ENCODE peak calls at places on chromosomes 3 and 15, in ten cellular contexts. W is COR-L47; L is activated naive CD4-positive, alpha-beta T cell; Z is GM04504; O is endothelial cell; C is KBM-7; J is HFFc6; B is CD8-positive, alpha-beta memory T cell; F is HT1080; Q is WTC11. S is an unnamed sample.

GRCh38 chr15:36407647-36408046 is 171.8 kb upstream of the CDIN1 start:
- DNase-seq in W (peak), Q (no peak), B (no peak), J (peak), O (no peak), Z (peak), C (no peak), L (no peak), F (peak), S (peak)

GRCh38 chr3:24023249-24023648 is 78.2 kb downstream of the NR1D2 start:
- DNase-seq in C (no peak), B (no peak), Z (no peak), L (no peak), O (no peak), Q (no peak), J (no peak), F (no peak), W (no peak), S (no peak)

GRCh38 chr15:84099181-84099580 is 136.4 kb upstream of the GOLGA6L4 start:
- DNase-seq in Z (no peak), W (no peak), C (peak), Q (no peak), O (peak), J (no peak), B (no peak), F (peak), L (no peak), S (peak)

GRCh38 chr15:94119215-94119815 is 112.0 kb upstream of the MCTP2 start:
- DNase-seq in W (no peak), B (no peak), J (no peak), C (no peak), O (no peak), F (no peak), L (no peak), Q (peak), Z (no peak), S (no peak)

GRCh38 chr15:71282086-71282485 is 166.8 kb downstream of the THSD4 start:
- DNase-seq in L (no peak), B (no peak), W (no peak), Q (no peak), J (no peak), Z (peak), C (no peak), F (no peak), O (no peak), S (no peak)

GRCh38 chr3:146256851-146257486 is 6.1 kb upstream of the PLSCR4 start:
- DNase-seq in W (no peak), L (no peak), F (no peak), Q (no peak), C (no peak), O (no peak), J (peak), Z (no peak), B (no peak), S (no peak)

GRCh38 chr15:93846148-93846547 is 385.2 kb upstream of the MCTP2 start:
- DNase-seq in O (no peak), Z (no peak), L (no peak), W (no peak), Q (no peak), C (no peak), B (no peak), F (no peak), J (no peak), S (no peak)

GRCh38 chr3:13122101-13123055 is 49.1 kb upstream of the IQSEC1 start:
- DNase-seq in C (no peak), F (no peak), W (no peak), J (no peak), Z (no peak), O (no peak), Q (no peak), L (no peak), B (no peak), S (no peak)

GRCh38 chr3:50423543-50423942 is 64.2 kb upstream of the TMEM115 start:
- DNase-seq in W (peak), F (no peak), Z (no peak), L (no peak), C (no peak), B (no peak), Q (no peak), J (no peak), O (no peak), S (no peak)

GRCh38 chr15:81573098-81573746 is 199.2 kb upstream of the TMC3 start:
- DNase-seq in C (no peak), J (no peak), F (no peak), Q (no peak), W (no peak), L (no peak), O (no peak), B (no peak), Z (no peak), S (no peak)

GRCh38 chr15:89628301-89628700 is 27.0 kb downstream of the KIF7 start:
- DNase-seq in F (no peak), L (no peak), W (no peak), Q (no peak), O (no peak), C (no peak), B (no peak), Z (no peak), J (no peak), S (no peak)

GRCh38 chr15:22980189-22981136 is at the start of gene CYFIP1:
- DNase-seq in O (peak), L (no peak), Q (peak), Z (peak), J (peak), W (peak), B (no peak), C (peak), F (peak), S (peak)

GRCh38 chr3:126463521-126463920 is 12.2 kb downstream of the ZXDC start:
- DNase-seq in L (no peak), F (no peak), J (no peak), Q (no peak), Z (no peak), W (no peak), B (no peak), C (no peak), O (no peak), S (no peak)

GRCh38 chr3:102078864-102079808 is 229.8 kb downstream of the NFKBIZ start:
- DNase-seq in W (no peak), O (no peak), J (no peak), F (no peak), Z (no peak), Q (peak), L (peak), B (no peak), C (peak), S (peak)

GRCh38 chr15:85706779-85707518 is 87.8 kb downstream of the KLHL25 start:
- DNase-seq in F (peak), O (no peak), J (peak), B (peak), Q (no peak), C (peak), W (no peak), Z (no peak), L (no peak), S (peak)

GRCh38 chr3:66297917-66298316 is 77.1 kb downstream of the SLC25A26 start:
- DNase-seq in J (peak), O (no peak), W (no peak), F (no peak), B (no peak), Z (peak), L (no peak), Q (no peak), C (no peak), S (no peak)

GRCh38 chr3:11096266-11097135 is 57.8 kb upstream of the HRH1 start:
- DNase-seq in C (peak), L (peak), F (peak), Q (peak), Z (peak), B (no peak), J (peak), W (peak), O (peak), S (peak)

GRCh38 chr3:50255251-50255615 is 13.7 kb upstream of the SEMA3B start:
- DNase-seq in Z (no peak), J (no peak), Q (no peak), O (no peak), C (no peak), L (no peak), B (no peak), F (no peak), W (peak), S (no peak)

GRCh38 chr3:177946965-177947364 is 589.3 kb upstream of the KCNMB2 start:
- DNase-seq in O (no peak), L (no peak), J (no peak), B (no peak), C (no peak), W (no peak), Q (no peak), Z (peak), F (no peak), S (no peak)

GRCh38 chr15:100002787-100003536 is 269.7 kb upstream of the LYSMD4 start:
- DNase-seq in O (no peak), C (no peak), L (no peak), W (no peak), F (no peak), Q (no peak), Z (no peak), B (no peak), J (no peak), S (no peak)

GRCh38 chr3:16290007-16290826 is 25.2 kb downstream of the OXNAD1 start:
- DNase-seq in C (peak), F (peak), B (peak), W (peak), J (peak), L (peak), Q (peak), O (peak), Z (peak), S (peak)

GRCh38 chr3:166013073-166013679 is 176.0 kb upstream of the BCHE start:
- DNase-seq in W (peak), C (peak), O (peak), Q (no peak), F (peak), B (no peak), Z (peak), L (no peak), J (peak), S (peak)

GRCh38 chr3:72343078-72343477 is 505.2 kb downstream of the SHQ1 start:
- DNase-seq in F (peak), O (no peak), Q (no peak), Z (no peak), W (no peak), J (peak), L (no peak), C (no peak), B (no peak), S (no peak)

GRCh38 chr15:85582076-85582718 is 201.8 kb downstream of the AKAP13 start:
- DNase-seq in J (no peak), C (no peak), O (no peak), F (no peak), Q (no peak), B (peak), W (no peak), L (no peak), Z (peak), S (peak)

GRCh38 chr15:62624541-62625399 is 417.8 kb upstream of the TPM1 start:
- DNase-seq in B (no peak), Q (no peak), Z (peak), F (peak), O (no peak), L (no peak), C (no peak), J (peak), W (no peak), S (peak)

GRCh38 chr3:82229397-82229796 is 468.0 kb upstream of the GBE1 start:
- DNase-seq in Q (no peak), O (no peak), Z (no peak), L (no peak), C (peak), B (no peak), F (no peak), J (no peak), W (no peak), S (peak)

GRCh38 chr3:42763023-42763422 is 10.0 kb downstream of the CCDC13 start:
- DNase-seq in B (no peak), F (no peak), O (no peak), J (peak), W (no peak), Z (no peak), C (no peak), L (no peak), Q (no peak), S (no peak)

GRCh38 chr3:58720526-58720925 is 54.0 kb upstream of the FAM3D start:
- DNase-seq in W (no peak), F (no peak), Z (no peak), O (no peak), L (no peak), Q (no peak), C (no peak), B (no peak), J (no peak), S (no peak)

GRCh38 chr3:177122183-177122856 is 75.0 kb downstream of the TBL1XR1 start:
- DNase-seq in Q (no peak), W (no peak), F (no peak), L (no peak), J (no peak), Z (no peak), O (no peak), B (no peak), C (no peak), S (no peak)

GRCh38 chr15:38707802-38708671 is 143.4 kb upstream of the RASGRP1 start:
- DNase-seq in O (peak), B (peak), L (no peak), J (peak), Q (peak), Z (peak), W (no peak), F (peak), C (peak), S (peak)

GRCh38 chr3:154059798-154060197 is 61.4 kb upstream of the ARHGEF26 start:
- DNase-seq in W (no peak), J (no peak), F (no peak), Z (no peak), C (no peak), O (no peak), B (no peak), L (no peak), Q (no peak), S (no peak)

GRCh38 chr15:65916664-65917406 is 47.5 kb downstream of the RAB11A start:
- DNase-seq in Q (peak), J (peak), Z (peak), O (peak), C (peak), W (peak), B (no peak), L (no peak), F (peak), S (peak)

GRCh38 chr3:14142567-14143270 is 17.9 kb downstream of the TMEM43 start:
- DNase-seq in F (no peak), O (no peak), B (peak), L (peak), Z (no peak), J (no peak), Q (peak), C (no peak), W (no peak), S (no peak)